ENCODE peak calls at places on chromosome 11, in four cellular contexts. L is uterus, W is ovary, A is transverse colon. Q is an unnamed sample. For H3K36me3, the result is how much of the 10 kb centered on the place peaks cover.

GRCh38 chr11:110125632-110126031 is 32.4 kb downstream of the ZC3H12C start:
- DNase-seq in W (no peak), A (no peak), L (no peak), Q (no peak)

GRCh38 chr11:86358720-86359119 is 16.0 kb upstream of the CCDC81 start:
- DNase-seq in W (no peak), L (no peak), A (no peak), Q (no peak)

GRCh38 chr11:116221351-116221750 is 551.4 kb downstream of the BUD13 start:
- DNase-seq in A (no peak), W (no peak), L (no peak), Q (no peak)

GRCh38 chr11:47470671-47471070 is 21.7 kb upstream of the RAPSN start:
- DNase-seq in A (no peak), W (no peak), L (no peak), Q (no peak)

GRCh38 chr11:36116161-36116560 is 172.3 kb downstream of the LDLRAD3 start:
- DNase-seq in L (no peak), A (no peak), W (no peak), Q (no peak)

GRCh38 chr11:69027704-69028372 is 14.8 kb upstream of the MRGPRF start:
- DNase-seq in W (no peak), A (no peak), L (peak), Q (no peak)

GRCh38 chr11:69808708-69809107 is 10.5 kb downstream of the FGF3 start:
- DNase-seq in W (no peak), A (no peak), L (no peak), Q (no peak)

GRCh38 chr11:117931331-117931950 is 2.2 kb upstream of the TMPRSS13 start:
- DNase-seq in W (no peak), L (no peak), A (no peak), Q (no peak)

GRCh38 chr11:28903716-28904115 is 795.5 kb downstream of the METTL15 start:
- DNase-seq in W (no peak), A (no peak), L (no peak), Q (no peak)

GRCh38 chr11:106087815-106088435 is 10.5 kb downstream of the AASDHPPT start:
- DNase-seq in A (peak), L (peak), W (peak), Q (no peak)

GRCh38 chr11:128250482-128250881 is 336.9 kb downstream of the ETS1 start:
- DNase-seq in W (no peak), L (no peak), A (no peak), Q (no peak)

GRCh38 chr11:13207665-13208594 is 69.7 kb upstream of the BMAL1 start:
- DNase-seq in L (peak), W (peak), A (peak), Q (no peak)

GRCh38 chr11:117841582-117842031 is 17.1 kb upstream of the FXYD2 start:
- DNase-seq in A (no peak), L (no peak), W (no peak), Q (no peak)

GRCh38 chr11:7668911-7669310 is 4.4 kb downstream of the CYB5R2 start:
- DNase-seq in W (no peak), A (no peak), L (no peak), Q (no peak)

GRCh38 chr11:21794306-21794705 is 398.6 kb upstream of the ANO5 start:
- DNase-seq in L (no peak), A (no peak), W (no peak), Q (no peak)

GRCh38 chr11:111718436-111719325 is 47.5 kb downstream of the PPP2R1B start:
- DNase-seq in L (no peak), W (no peak), A (peak), Q (no peak)

GRCh38 chr11:124194696-124195418 is 11.7 kb downstream of the OR10D3 start:
- DNase-seq in L (no peak), A (peak), W (no peak), Q (peak)

GRCh38 chr11:88631497-88631896 is 294.0 kb upstream of the CTSC start:
- DNase-seq in L (no peak), A (no peak), W (no peak), Q (no peak)

GRCh38 chr11:107257660-107258059 is 200.0 kb downstream of the CWF19L2 start:
- DNase-seq in W (no peak), L (no peak), A (no peak), Q (no peak)

GRCh38 chr11:69867076-69868002 is 48.1 kb upstream of the FGF3 start:
- DNase-seq in L (no peak), W (no peak), A (no peak), Q (no peak)

GRCh38 chr11:95586155-95586554 is 203.4 kb downstream of the FAM76B start:
- DNase-seq in L (no peak), W (no peak), A (no peak), Q (no peak)

GRCh38 chr11:8693010-8693551 is 10.5 kb downstream of the RPL27A start:
- DNase-seq in A (no peak), L (peak), W (no peak), Q (no peak)
- H3K27ac ChIP-seq in A (no peak), L (peak), W (no peak), Q (no peak)

GRCh38 chr11:63599211-63600122 is 14.8 kb downstream of the PLAAT3 start:
- DNase-seq in A (no peak), W (no peak), L (no peak), Q (no peak)
- H3K4me3 ChIP-seq in A (no peak), W (no peak), L (no peak), Q (no peak)

GRCh38 chr11:72295471-72295870 is 51.5 kb upstream of the PHOX2A start:
- DNase-seq in L (no peak), W (no peak), A (no peak), Q (no peak)
- H3K36me3 ChIP-seq in L (under half), W (under half), A (under half), Q (under half)

DNA sequence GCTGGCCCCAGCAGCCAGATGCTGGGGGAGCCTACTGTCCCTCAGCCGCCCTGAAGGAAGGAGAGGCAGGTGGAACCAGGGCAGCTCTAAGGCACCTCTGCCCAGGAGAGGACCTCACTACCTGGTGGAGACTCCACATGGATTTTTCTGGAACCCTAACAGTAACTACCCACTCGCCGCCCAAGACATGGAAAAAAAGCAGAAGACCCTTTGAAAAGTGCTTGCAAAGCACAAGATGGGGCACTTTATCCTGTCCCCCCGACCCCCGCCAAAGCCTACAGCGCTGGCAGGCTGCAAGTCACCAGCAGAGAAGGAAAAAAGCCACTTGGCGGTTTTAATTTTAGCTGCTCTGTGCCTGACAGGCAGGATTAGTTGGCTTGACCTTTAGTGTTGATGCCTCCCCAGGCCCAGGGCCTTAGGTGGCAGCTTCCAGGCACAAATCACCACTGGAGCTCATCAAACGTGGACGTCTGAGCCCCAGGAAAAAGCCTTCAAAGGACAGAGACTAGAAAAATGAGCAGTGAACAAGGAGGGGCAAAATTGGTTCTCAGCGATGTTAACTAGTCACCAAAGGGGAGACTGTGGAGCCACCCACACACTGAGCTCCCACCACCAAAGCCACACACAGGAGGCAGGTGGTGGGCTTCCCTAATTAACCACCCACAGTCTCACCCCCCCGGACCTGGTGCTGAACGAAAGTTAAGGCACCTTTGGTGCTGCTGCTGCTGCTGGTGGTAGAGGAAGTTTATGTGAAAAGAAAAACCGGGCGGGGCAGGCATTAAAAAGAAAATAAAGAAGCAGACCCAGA is 4.2 kb upstream of the PYGM start:
- DNase-seq in A (no peak), L (no peak), W (no peak), Q (no peak)
- H3K27ac ChIP-seq in A (peak), L (peak), W (no peak), Q (peak)

DNA sequence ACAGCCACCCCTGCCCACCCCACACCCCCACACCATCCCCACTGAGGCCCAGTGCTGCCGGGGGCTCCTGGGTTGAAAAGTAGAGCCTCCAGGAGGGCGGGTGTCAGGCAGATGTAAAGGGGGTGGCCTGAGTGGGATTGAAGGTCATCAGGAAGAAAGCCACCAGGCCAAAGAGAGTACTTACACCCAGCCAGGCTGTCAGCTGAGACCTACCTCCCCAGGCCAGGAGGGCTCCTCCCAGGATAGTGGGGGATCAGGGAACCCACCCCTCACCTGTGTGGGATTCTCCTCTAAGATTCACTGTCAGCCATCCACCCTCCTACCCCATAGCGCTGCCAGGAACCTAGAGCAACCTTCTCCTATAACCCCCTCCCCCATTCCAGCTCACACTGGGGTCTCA is 17.2 kb upstream of the FCHSD2 start:
- DNase-seq in A (no peak), W (no peak), L (no peak), Q (no peak)
- H3K4me3 ChIP-seq in A (no peak), W (no peak), L (no peak), Q (no peak)